ENCODE peak calls at places on chromosomes 3 and 15, in seven cellular contexts. One of them, this sample, is unnamed.

GRCh38 chr3:138493804-138494606 is 59.6 kb downstream of the ESYT3 start:
- DNase-seq in cardiac muscle cell: no peak
- DNase-seq in progenitor cell of endocrine pancreas: no peak
- DNase-seq in GM13977: no peak
- DNase-seq in NB4: peak; percentile 79
- DNase-seq in mucosa of descending colon: no peak
- DNase-seq in H9: no peak
- DNase-seq in this sample: no peak

GRCh38 chr3:19934098-19934566 is at the start of gene EFHB:
- DNase-seq in cardiac muscle cell: peak; percentile 66
- DNase-seq in progenitor cell of endocrine pancreas: no peak
- DNase-seq in GM13977: no peak
- DNase-seq in NB4: no peak
- DNase-seq in mucosa of descending colon: peak; percentile 55
- DNase-seq in H9: peak; percentile 92
- DNase-seq in this sample: peak; percentile 68

GRCh38 chr3:136343873-136344281 is 93.7 kb downstream of the PCCB start:
- DNase-seq in cardiac muscle cell: peak; percentile 72
- DNase-seq in progenitor cell of endocrine pancreas: no peak
- DNase-seq in GM13977: no peak
- DNase-seq in NB4: no peak
- DNase-seq in mucosa of descending colon: peak; percentile 89
- DNase-seq in H9: no peak
- DNase-seq in this sample: no peak

GRCh38 chr3:141476033-141476432 is 10.8 kb upstream of the RASA2 start:
- DNase-seq in cardiac muscle cell: no peak
- DNase-seq in progenitor cell of endocrine pancreas: no peak
- DNase-seq in GM13977: no peak
- DNase-seq in NB4: peak; percentile 88
- DNase-seq in mucosa of descending colon: no peak
- DNase-seq in H9: no peak
- DNase-seq in this sample: no peak

GRCh38 chr15:93485438-93485837 is 396.4 kb upstream of the RGMA start:
- DNase-seq in cardiac muscle cell: no peak
- DNase-seq in progenitor cell of endocrine pancreas: no peak
- DNase-seq in GM13977: no peak
- DNase-seq in NB4: no peak
- DNase-seq in mucosa of descending colon: no peak
- DNase-seq in H9: no peak
- DNase-seq in this sample: no peak

GRCh38 chr3:194775266-194775665 is 89.6 kb downstream of the FAM43A start:
- DNase-seq in cardiac muscle cell: no peak
- DNase-seq in progenitor cell of endocrine pancreas: no peak
- DNase-seq in GM13977: no peak
- DNase-seq in NB4: no peak
- DNase-seq in mucosa of descending colon: no peak
- DNase-seq in H9: no peak
- DNase-seq in this sample: no peak

GRCh38 chr15:85854345-85855097 is 59.8 kb upstream of the KLHL25 start:
- DNase-seq in cardiac muscle cell: peak; percentile 69
- DNase-seq in progenitor cell of endocrine pancreas: peak; percentile 28
- DNase-seq in GM13977: peak; percentile 79
- DNase-seq in NB4: peak; percentile 71
- DNase-seq in mucosa of descending colon: no peak
- DNase-seq in H9: peak; percentile 65
- DNase-seq in this sample: peak; percentile 62

GRCh38 chr3:143478124-143478693 is 358.6 kb downstream of the CHST2 start:
- DNase-seq in cardiac muscle cell: peak; percentile 10
- DNase-seq in progenitor cell of endocrine pancreas: no peak
- DNase-seq in GM13977: no peak
- DNase-seq in NB4: no peak
- DNase-seq in mucosa of descending colon: no peak
- DNase-seq in H9: peak; percentile 38
- DNase-seq in this sample: no peak

GRCh38 chr3:166455724-166456123 is 618.5 kb upstream of the BCHE start:
- DNase-seq in cardiac muscle cell: no peak
- DNase-seq in progenitor cell of endocrine pancreas: no peak
- DNase-seq in GM13977: no peak
- DNase-seq in NB4: no peak
- DNase-seq in mucosa of descending colon: no peak
- DNase-seq in H9: no peak
- DNase-seq in this sample: no peak

GRCh38 chr3:128496602-128497304 is 3.8 kb upstream of the GATA2 start:
- DNase-seq in cardiac muscle cell: no peak
- DNase-seq in progenitor cell of endocrine pancreas: no peak
- DNase-seq in GM13977: no peak
- DNase-seq in NB4: no peak
- DNase-seq in mucosa of descending colon: no peak
- DNase-seq in H9: peak; percentile 57
- DNase-seq in this sample: no peak

GRCh38 chr3:113560845-113561623 is 28.7 kb downstream of the SIDT1 start:
- DNase-seq in cardiac muscle cell: no peak
- DNase-seq in progenitor cell of endocrine pancreas: no peak
- DNase-seq in GM13977: no peak
- DNase-seq in NB4: no peak
- DNase-seq in mucosa of descending colon: no peak
- DNase-seq in H9: no peak
- DNase-seq in this sample: no peak

GRCh38 chr3:184230603-184231528 is 1.5 kb downstream of the VWA5B2 start:
- DNase-seq in cardiac muscle cell: peak; percentile 13
- DNase-seq in progenitor cell of endocrine pancreas: no peak
- DNase-seq in GM13977: peak; percentile 34
- DNase-seq in NB4: no peak
- DNase-seq in mucosa of descending colon: no peak
- DNase-seq in H9: peak; percentile 57
- DNase-seq in this sample: peak; percentile 37

GRCh38 chr3:46594723-46595122 is 17.6 kb upstream of the FAM240A start:
- DNase-seq in cardiac muscle cell: no peak
- DNase-seq in progenitor cell of endocrine pancreas: no peak
- DNase-seq in GM13977: no peak
- DNase-seq in NB4: no peak
- DNase-seq in mucosa of descending colon: no peak
- DNase-seq in H9: no peak
- DNase-seq in this sample: no peak

GRCh38 chr3:6255229-6255628 is 605.7 kb upstream of the GRM7 start:
- DNase-seq in cardiac muscle cell: no peak
- DNase-seq in progenitor cell of endocrine pancreas: no peak
- DNase-seq in GM13977: no peak
- DNase-seq in NB4: no peak
- DNase-seq in mucosa of descending colon: no peak
- DNase-seq in H9: no peak
- DNase-seq in this sample: no peak

GRCh38 chr3:168648321-168648720 is 552.6 kb upstream of the GOLIM4 start:
- DNase-seq in cardiac muscle cell: no peak
- DNase-seq in progenitor cell of endocrine pancreas: no peak
- DNase-seq in GM13977: no peak
- DNase-seq in NB4: no peak
- DNase-seq in mucosa of descending colon: no peak
- DNase-seq in H9: no peak
- DNase-seq in this sample: no peak

GRCh38 chr15:65069179-65069578 is 1.4 kb upstream of the RASL12 start:
- DNase-seq in cardiac muscle cell: no peak
- DNase-seq in progenitor cell of endocrine pancreas: no peak
- DNase-seq in GM13977: no peak
- DNase-seq in NB4: no peak
- DNase-seq in mucosa of descending colon: no peak
- DNase-seq in H9: no peak
- DNase-seq in this sample: no peak

GRCh38 chr3:159977295-159977694 is 11.3 kb upstream of the IL12A start:
- DNase-seq in cardiac muscle cell: no peak
- DNase-seq in progenitor cell of endocrine pancreas: no peak
- DNase-seq in GM13977: no peak
- DNase-seq in NB4: no peak
- DNase-seq in mucosa of descending colon: no peak
- DNase-seq in H9: no peak
- DNase-seq in this sample: no peak

GRCh38 chr3:72458365-72458764 is 389.9 kb downstream of the SHQ1 start:
- DNase-seq in cardiac muscle cell: no peak
- DNase-seq in progenitor cell of endocrine pancreas: no peak
- DNase-seq in GM13977: no peak
- DNase-seq in NB4: no peak
- DNase-seq in mucosa of descending colon: peak; percentile 57
- DNase-seq in H9: no peak
- DNase-seq in this sample: no peak

DNA sequence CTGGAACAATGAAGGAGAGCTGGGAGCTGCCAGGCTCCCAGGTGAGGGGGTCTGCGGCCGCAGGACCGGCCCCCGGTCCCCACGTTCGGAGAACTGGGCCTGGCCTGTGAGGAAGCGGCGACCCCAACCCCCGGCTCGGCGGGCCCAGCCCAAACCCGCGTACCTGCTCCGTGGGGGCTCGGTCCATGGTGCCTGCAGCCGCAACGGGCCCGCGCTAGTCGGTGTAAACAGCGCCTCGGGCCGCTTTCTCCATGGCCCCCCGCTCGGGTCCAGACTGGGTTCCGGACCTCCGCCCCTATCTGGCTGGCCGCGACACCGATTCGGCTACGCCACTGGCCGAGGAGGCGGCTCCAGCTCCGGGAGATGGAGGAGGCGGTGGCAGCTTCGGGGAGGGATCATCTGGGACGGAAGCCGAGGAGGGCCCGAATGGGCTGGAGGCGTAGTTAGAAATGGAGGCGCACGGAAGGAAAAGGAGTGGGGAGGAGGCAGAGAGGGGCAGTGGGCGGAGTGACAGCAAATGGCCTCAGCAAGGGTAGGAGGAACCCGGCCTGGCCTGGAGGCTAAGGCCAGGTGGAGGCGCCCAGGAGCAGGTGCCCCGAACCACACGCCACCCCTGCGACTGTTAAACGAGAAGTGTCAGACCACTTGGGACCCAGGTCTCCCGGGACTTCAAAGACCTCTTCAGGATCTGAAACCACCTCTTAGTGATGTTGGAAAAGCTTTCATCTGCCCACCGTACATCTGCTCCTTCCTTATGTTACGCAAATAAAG is at the start of gene SECISBP2L:
- DNase-seq in cardiac muscle cell: peak; percentile 95
- DNase-seq in progenitor cell of endocrine pancreas: peak; percentile 88
- DNase-seq in GM13977: peak; percentile 94
- DNase-seq in NB4: peak; percentile 96
- DNase-seq in mucosa of descending colon: peak; percentile 95
- DNase-seq in H9: peak; percentile 98
- DNase-seq in this sample: peak; percentile 91
- TF ChIP-seq CTCF in cardiac muscle cell: peak; percentile 35
- TF ChIP-seq CTCF in progenitor cell of endocrine pancreas: peak; percentile 66
- TF ChIP-seq CTCF in GM13977: peak; percentile 75
- TF ChIP-seq CTCF in NB4: peak; percentile 38
- TF ChIP-seq CTCF in mucosa of descending colon: no peak
- TF ChIP-seq CTCF in H9: peak; percentile 67
- TF ChIP-seq CTCF in this sample: no peak

DNA sequence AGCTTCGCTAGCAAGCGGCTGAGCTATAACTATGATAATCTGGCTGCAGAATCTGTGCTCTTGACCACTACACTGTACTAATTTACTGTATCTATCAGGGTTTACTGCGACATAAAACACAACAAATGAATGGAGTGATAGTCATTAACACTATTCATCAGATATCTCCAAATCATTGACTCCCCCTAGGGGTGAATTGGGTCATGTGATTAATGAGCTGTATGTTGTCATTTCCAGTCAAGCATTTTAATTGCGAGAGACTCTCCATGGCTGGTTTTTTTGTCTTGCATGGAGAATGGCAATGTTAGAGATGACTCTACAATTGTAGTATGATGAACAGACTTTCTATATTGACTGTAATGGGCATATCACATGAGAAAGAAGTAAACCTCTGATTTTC is 10.5 kb upstream of the TM4SF18 start:
- DNase-seq in cardiac muscle cell: no peak
- DNase-seq in progenitor cell of endocrine pancreas: no peak
- DNase-seq in GM13977: no peak
- DNase-seq in NB4: peak; percentile 35
- DNase-seq in mucosa of descending colon: no peak
- DNase-seq in H9: no peak
- DNase-seq in this sample: no peak
- TF ChIP-seq CTCF in cardiac muscle cell: no peak
- TF ChIP-seq CTCF in progenitor cell of endocrine pancreas: no peak
- TF ChIP-seq CTCF in GM13977: no peak
- TF ChIP-seq CTCF in NB4: peak; percentile 21
- TF ChIP-seq CTCF in mucosa of descending colon: no peak
- TF ChIP-seq CTCF in H9: peak; percentile 57
- TF ChIP-seq CTCF in this sample: no peak

DNA sequence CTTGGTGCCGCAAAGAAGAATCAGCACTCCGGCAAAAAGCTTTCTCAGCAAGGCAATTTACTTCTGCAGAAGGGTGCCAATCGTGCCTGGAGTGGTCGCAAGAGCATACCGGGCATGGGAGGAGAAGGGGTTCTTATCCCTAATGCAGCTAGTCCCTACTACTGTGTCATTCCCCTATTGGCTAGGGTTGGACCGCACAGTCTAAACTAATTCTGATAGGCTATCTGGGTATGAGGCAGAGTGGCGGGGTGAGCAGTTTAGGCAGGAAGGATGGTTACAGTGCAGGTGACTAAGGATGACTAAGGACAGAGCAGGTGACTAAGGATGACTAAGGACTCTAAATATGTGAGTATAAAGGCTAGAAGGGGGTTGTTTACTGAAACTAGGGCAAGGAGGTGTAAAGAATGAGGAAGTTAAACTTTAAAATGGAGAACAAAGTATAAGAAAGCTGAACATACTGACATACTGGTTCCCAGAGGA is 52.9 kb downstream of the PGBD4 start:
- DNase-seq in cardiac muscle cell: no peak
- DNase-seq in progenitor cell of endocrine pancreas: no peak
- DNase-seq in GM13977: no peak
- DNase-seq in NB4: peak; percentile 17
- DNase-seq in mucosa of descending colon: no peak
- DNase-seq in H9: peak; percentile 82
- DNase-seq in this sample: no peak
- TF ChIP-seq CTCF in cardiac muscle cell: no peak
- TF ChIP-seq CTCF in progenitor cell of endocrine pancreas: no peak
- TF ChIP-seq CTCF in GM13977: no peak
- TF ChIP-seq CTCF in NB4: no peak
- TF ChIP-seq CTCF in mucosa of descending colon: no peak
- TF ChIP-seq CTCF in H9: no peak
- TF ChIP-seq CTCF in this sample: no peak

GRCh38 chr3:100105536-100105935 is 8.8 kb downstream of the FILIP1L start:
- DNase-seq in cardiac muscle cell: no peak
- DNase-seq in progenitor cell of endocrine pancreas: no peak
- DNase-seq in GM13977: no peak
- DNase-seq in NB4: peak; percentile 60
- DNase-seq in mucosa of descending colon: no peak
- DNase-seq in H9: no peak
- DNase-seq in this sample: no peak
- TF ChIP-seq CTCF in cardiac muscle cell: no peak
- TF ChIP-seq CTCF in progenitor cell of endocrine pancreas: no peak
- TF ChIP-seq CTCF in GM13977: no peak
- TF ChIP-seq CTCF in NB4: no peak
- TF ChIP-seq CTCF in mucosa of descending colon: no peak
- TF ChIP-seq CTCF in H9: no peak
- TF ChIP-seq CTCF in this sample: no peak

GRCh38 chr3:186566772-186567071 is 417 bp downstream of the TBCCD1 start:
- DNase-seq in cardiac muscle cell: no peak
- DNase-seq in progenitor cell of endocrine pancreas: no peak
- DNase-seq in GM13977: no peak
- DNase-seq in NB4: no peak
- DNase-seq in mucosa of descending colon: no peak
- DNase-seq in H9: peak; percentile 30
- DNase-seq in this sample: no peak
- TF ChIP-seq CTCF in cardiac muscle cell: no peak
- TF ChIP-seq CTCF in progenitor cell of endocrine pancreas: no peak
- TF ChIP-seq CTCF in GM13977: no peak
- TF ChIP-seq CTCF in NB4: no peak
- TF ChIP-seq CTCF in mucosa of descending colon: no peak
- TF ChIP-seq CTCF in H9: no peak
- TF ChIP-seq CTCF in this sample: no peak

GRCh38 chr3:94990952-94991705 is 928.3 kb downstream of the NSUN3 start:
- DNase-seq in cardiac muscle cell: no peak
- DNase-seq in progenitor cell of endocrine pancreas: no peak
- DNase-seq in GM13977: no peak
- DNase-seq in NB4: no peak
- DNase-seq in mucosa of descending colon: no peak
- DNase-seq in H9: no peak
- DNase-seq in this sample: no peak
- TF ChIP-seq CTCF in cardiac muscle cell: no peak
- TF ChIP-seq CTCF in progenitor cell of endocrine pancreas: peak; percentile 15
- TF ChIP-seq CTCF in GM13977: peak; percentile 19
- TF ChIP-seq CTCF in NB4: no peak
- TF ChIP-seq CTCF in mucosa of descending colon: no peak
- TF ChIP-seq CTCF in H9: no peak
- TF ChIP-seq CTCF in this sample: no peak

This sample was measured in nephron progenitor cell.